ENCODE peak calls at places on chromosome 20, in five cellular contexts. P is keratinocyte, X is fibroblast of lung, H is HCT116, D is H1. L is an unnamed sample.

GRCh38 chr20:859661-860294 is 26.3 kb downstream of the FAM110A start:
- DNase-seq in P (no peak), X (no peak), H (no peak), D (no peak), L (no peak)

GRCh38 chr20:8406394-8406793 is 274.3 kb downstream of the PLCB1 start:
- DNase-seq in P (no peak), X (no peak), H (no peak), D (no peak), L (no peak)

GRCh38 chr20:50339196-50339901 is 148.7 kb downstream of the CEBPB start:
- DNase-seq in P (no peak), X (peak), H (no peak), D (no peak), L (no peak)

GRCh38 chr20:51425347-51426106 is 117.0 kb downstream of the NFATC2 start:
- DNase-seq in P (no peak), X (no peak), H (no peak), D (no peak), L (no peak)

GRCh38 chr20:44406572-44407100 is 51.1 kb downstream of the HNF4A start:
- DNase-seq in P (no peak), X (no peak), H (no peak), D (no peak), L (peak)

GRCh38 chr20:5150226-5151076 is 23.6 kb downstream of the CDS2 start:
- DNase-seq in P (no peak), X (peak), H (no peak), D (no peak), L (peak)

GRCh38 chr20:17626217-17627007 is 55.6 kb downstream of the RRBP1 start:
- DNase-seq in P (no peak), X (no peak), H (no peak), D (no peak), L (peak)

GRCh38 chr20:33518071-33518470 is 28.2 kb downstream of the CBFA2T2 start:
- DNase-seq in P (no peak), X (peak), H (no peak), D (no peak), L (no peak)

GRCh38 chr20:50580016-50580747 is 70.0 kb downstream of the PTPN1 start:
- DNase-seq in P (no peak), X (peak), H (peak), D (peak), L (peak)

GRCh38 chr20:17227199-17227535 is 327 bp downstream of the PCSK2 start:
- DNase-seq in P (no peak), X (no peak), H (no peak), D (peak), L (peak)

GRCh38 chr20:63619505-63619904 is 7.4 kb downstream of the GMEB2 start:
- DNase-seq in P (no peak), X (no peak), H (no peak), D (no peak), L (no peak)

GRCh38 chr20:8932192-8933150 is 136.4 kb upstream of the PLCB4 start:
- DNase-seq in P (no peak), X (peak), H (no peak), D (no peak), L (no peak)

GRCh38 chr20:63241272-63241671 is 5.6 kb downstream of the BIRC7 start:
- DNase-seq in P (no peak), X (no peak), H (no peak), D (no peak), L (no peak)

GRCh38 chr20:33262658-33263065 is 20.4 kb upstream of the BPIFB1 start:
- DNase-seq in P (no peak), X (peak), H (peak), D (no peak), L (peak)

GRCh38 chr20:3924304-3925112 is 35.3 kb downstream of the PANK2 start:
- DNase-seq in P (no peak), X (no peak), H (no peak), D (no peak), L (no peak)

GRCh38 chr20:52667358-52667757 is 304.8 kb upstream of the TSHZ2 start:
- DNase-seq in P (no peak), X (no peak), H (no peak), D (no peak), L (no peak)

GRCh38 chr20:52665441-52665840 is 306.7 kb upstream of the TSHZ2 start:
- DNase-seq in P (no peak), X (no peak), H (no peak), D (no peak), L (no peak)
- TF ChIP-seq EZH2 in P (no peak), X (no peak), H (no peak), D (no peak), L (no peak)

GRCh38 chr20:45416917-45417316 is 976 bp downstream of the PIGT start:
- DNase-seq in P (no peak), X (no peak), H (no peak), D (no peak), L (no peak)
- H3K4me3 ChIP-seq in P (peak), X (peak), H (peak), D (peak), L (peak)

DNA sequence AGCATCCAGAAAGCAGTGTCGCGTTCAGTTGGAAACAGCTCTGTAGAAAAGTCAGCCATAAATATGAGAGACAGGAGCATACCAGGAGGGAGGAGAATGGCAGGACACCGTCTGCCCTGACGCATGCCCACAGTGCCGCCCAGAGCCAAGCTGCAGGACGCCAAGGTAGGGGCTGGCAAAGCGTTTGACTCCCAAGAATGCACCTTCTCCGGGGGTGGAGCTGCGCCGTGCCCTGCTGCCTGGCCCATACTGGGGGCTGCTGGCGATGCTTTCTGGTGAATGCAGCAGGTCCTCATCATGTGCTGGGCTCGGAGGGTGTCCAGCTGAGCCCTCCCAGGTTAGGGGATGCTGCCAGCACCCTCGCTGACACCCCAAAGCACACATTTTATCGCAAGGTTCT is 349.8 kb downstream of the CDH4 start:
- DNase-seq in P (no peak), X (no peak), H (no peak), D (no peak), L (no peak)
- TF ChIP-seq CTCF in P (no peak), X (no peak), H (no peak), D (no peak), L (no peak)

GRCh38 chr20:35226126-35226774 is at the start of gene MMP24:
- DNase-seq in P (no peak), X (no peak), H (no peak), D (peak), L (no peak)
- TF ChIP-seq EZH2 in P (peak), X (no peak), H (no peak), D (peak), L (no peak)

GRCh38 chr20:41049451-41049850 is 20.8 kb downstream of the TOP1 start:
- DNase-seq in P (no peak), X (no peak), H (no peak), D (no peak), L (no peak)

GRCh38 chr20:41048475-41049242 is 20.0 kb downstream of the TOP1 start:
- DNase-seq in P (no peak), X (no peak), H (no peak), D (no peak), L (no peak)

GRCh38 chr20:41046716-41047115 is 18.1 kb downstream of the TOP1 start:
- DNase-seq in P (no peak), X (peak), H (no peak), D (no peak), L (no peak)

GRCh38 chr20:41047279-41047974 is 18.8 kb downstream of the TOP1 start:
- DNase-seq in P (no peak), X (no peak), H (no peak), D (no peak), L (no peak)

GRCh38 chr20:41047975-41048305 is 19.3 kb downstream of the TOP1 start:
- DNase-seq in P (no peak), X (no peak), H (no peak), D (no peak), L (no peak)
- H3K4me3 ChIP-seq in P (peak), X (peak), H (no peak), D (peak), L (no peak)

GRCh38 chr20:36775196-36775595 is 1.6 kb upstream of the DSN1 start:
- DNase-seq in P (no peak), X (no peak), H (no peak), D (no peak), L (no peak)

GRCh38 chr20:36770680-36771079 is 2.9 kb downstream of the DSN1 start:
- DNase-seq in P (no peak), X (no peak), H (no peak), D (no peak), L (no peak)

GRCh38 chr20:36775826-36776225 is 2.3 kb upstream of the DSN1 start:
- DNase-seq in P (no peak), X (no peak), H (no peak), D (no peak), L (no peak)

GRCh38 chr20:36773548-36774242 is at the start of gene DSN1:
- DNase-seq in P (peak), X (peak), H (peak), D (peak), L (peak)

DNA sequence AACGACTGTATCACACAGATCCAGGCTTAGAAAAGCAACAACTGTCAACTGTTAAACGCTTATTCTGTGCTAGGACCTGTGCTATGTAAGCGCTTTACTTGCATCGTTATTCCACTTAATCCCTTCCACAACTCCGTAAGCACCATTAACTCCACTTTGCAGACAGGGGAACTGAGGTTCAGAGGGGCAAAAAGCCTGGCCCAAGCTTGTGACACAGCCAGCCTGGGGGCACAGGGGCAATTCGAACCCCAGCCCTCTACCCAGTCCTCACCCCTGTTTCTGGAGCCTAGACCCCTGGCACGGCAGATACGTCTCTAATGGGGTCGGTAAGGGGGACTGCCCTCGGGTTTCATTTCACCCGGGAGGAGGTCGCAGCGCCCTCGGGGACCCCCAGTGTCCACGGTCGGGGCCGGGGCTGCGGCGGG is 428 bp downstream of the DSN1 start:
- DNase-seq in P (no peak), X (no peak), H (no peak), D (no peak), L (no peak)
- TF ChIP-seq CTCF in P (no peak), X (no peak), H (no peak), D (no peak), L (no peak)

DNA sequence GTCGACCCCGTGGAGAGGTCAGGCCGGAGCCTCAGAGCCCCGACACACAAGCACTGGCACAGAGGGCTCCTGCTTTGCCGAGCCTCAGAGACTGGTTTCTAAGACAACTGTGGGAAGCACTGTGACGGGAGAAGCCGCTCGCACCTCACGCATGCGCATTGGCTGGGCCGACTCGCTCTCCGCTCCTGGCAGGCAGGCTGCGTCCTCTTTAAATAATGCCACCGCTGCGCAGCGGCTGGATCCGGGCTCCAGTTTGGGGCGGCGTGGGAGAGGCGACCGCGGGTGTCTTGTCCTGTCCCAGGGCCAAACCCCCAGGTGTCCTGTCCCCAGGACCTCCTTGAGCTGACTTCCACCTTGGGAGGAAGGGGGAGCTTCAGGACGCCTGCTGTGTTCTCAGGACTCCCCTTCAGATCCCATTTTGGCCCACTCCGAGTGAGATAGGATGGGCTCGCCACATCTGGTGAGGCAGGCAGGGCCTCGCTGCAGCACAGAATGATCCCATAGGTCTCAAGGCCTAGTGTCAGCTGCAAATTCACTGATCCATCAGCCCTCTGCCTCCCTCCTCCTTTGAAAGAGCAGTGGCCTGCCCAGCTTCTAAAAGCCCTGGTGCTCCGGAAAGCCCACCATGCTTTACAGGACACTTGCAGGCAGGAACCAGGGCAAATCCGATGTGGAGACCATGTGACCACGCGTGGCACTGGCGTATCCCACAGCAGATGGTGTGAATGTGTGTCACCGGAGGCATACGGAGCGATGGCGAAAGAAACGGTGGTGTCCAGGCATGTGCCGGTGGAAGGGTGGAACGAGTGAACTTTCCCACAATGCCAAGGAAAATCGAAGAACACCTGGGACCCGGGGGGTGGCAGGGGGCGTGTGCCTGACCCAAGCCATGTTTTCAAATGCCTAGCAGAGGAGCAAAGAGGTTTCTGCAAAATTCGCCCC is 169.3 kb upstream of the ZNF337 start:
- DNase-seq in P (no peak), X (peak), H (peak), D (peak), L (peak)
- TF ChIP-seq EZH2 in P (no peak), X (no peak), H (no peak), D (no peak), L (no peak)

L was measured in hepatocyte.